ENCODE peak calls at places on chromosome 12, in ten cellular contexts. G, F, S, O, M, Y, T, N, B and R are unnamed samples.

GRCh38 chr12:104168596-104168995 is 30.6 kb upstream of the NFYB start:
- DNase-seq in G (no peak), F (no peak), S (no peak), O (no peak), M (no peak), Y (no peak), T (no peak), N (no peak), B (no peak), R (no peak)

GRCh38 chr12:108815875-108816594 is 41.3 kb downstream of the SSH1 start:
- DNase-seq in G (no peak), F (no peak), S (no peak), O (no peak), M (no peak), Y (no peak), T (no peak), N (no peak), B (no peak), R (no peak)

GRCh38 chr12:91633734-91634357 is 451.2 kb upstream of the DCN start:
- DNase-seq in G (no peak), F (no peak), S (no peak), O (peak), M (no peak), Y (no peak), T (no peak), N (no peak), B (no peak), R (no peak)

GRCh38 chr12:40058721-40059190 is 47.1 kb downstream of the SLC2A13 start:
- DNase-seq in G (no peak), F (no peak), S (no peak), O (no peak), M (no peak), Y (no peak), T (no peak), N (no peak), B (no peak), R (no peak)

GRCh38 chr12:4027412-4027811 is 154.2 kb upstream of the PARP11 start:
- DNase-seq in G (no peak), F (no peak), S (peak), O (peak), M (no peak), Y (no peak), T (no peak), N (no peak), B (no peak), R (no peak)

GRCh38 chr12:110540048-110540447 is 37.9 kb downstream of the RAD9B start:
- DNase-seq in G (no peak), F (no peak), S (no peak), O (no peak), M (no peak), Y (no peak), T (no peak), N (no peak), B (no peak), R (no peak)

GRCh38 chr12:6551496-6552139 is 4.2 kb downstream of the IFFO1 start:
- DNase-seq in G (no peak), F (no peak), S (no peak), O (no peak), M (no peak), Y (peak), T (peak), N (no peak), B (no peak), R (no peak)

GRCh38 chr12:26740991-26741390 is 92.0 kb downstream of the ITPR2 start:
- DNase-seq in G (no peak), F (no peak), S (no peak), O (no peak), M (peak), Y (no peak), T (no peak), N (no peak), B (no peak), R (no peak)

GRCh38 chr12:87259405-87259804 is 769.8 kb downstream of the C12orf50 start:
- DNase-seq in G (no peak), F (no peak), S (no peak), O (no peak), M (no peak), Y (no peak), T (no peak), N (no peak), B (no peak), R (no peak)

GRCh38 chr12:45324391-45324790 is 108.5 kb downstream of the ANO6 start:
- DNase-seq in G (no peak), F (no peak), S (no peak), O (no peak), M (no peak), Y (no peak), T (no peak), N (no peak), B (no peak), R (no peak)

GRCh38 chr12:130013771-130014484 is 110.1 kb upstream of the TMEM132D start:
- DNase-seq in G (peak), F (peak), S (peak), O (no peak), M (no peak), Y (peak), T (no peak), N (peak), B (peak), R (peak)

GRCh38 chr12:129871991-129872969 is 31.5 kb downstream of the TMEM132D start:
- DNase-seq in G (no peak), F (no peak), S (no peak), O (no peak), M (no peak), Y (peak), T (no peak), N (peak), B (no peak), R (no peak)